ENCODE peak calls at places on chromosomes 6 and 20, in eight cellular contexts. One of them, this sample, is unnamed.

GRCh38 chr6:22682979-22683378 is 113.6 kb downstream of the HDGFL1 start:
- DNase-seq in sigmoid colon: no peak
- DNase-seq in A549: no peak
- DNase-seq in cardiac fibroblast: no peak
- DNase-seq in right cardiac atrium: no peak
- DNase-seq in astrocyte of the spinal cord: no peak
- DNase-seq in WERI-Rb-1: no peak
- DNase-seq in heart left ventricle: no peak
- DNase-seq in this sample: no peak

GRCh38 chr20:58911309-58911708 is 58.8 kb downstream of the GNAS start:
- DNase-seq in right cardiac atrium: no peak
- DNase-seq in heart left ventricle: no peak
- DNase-seq in sigmoid colon: no peak
- DNase-seq in A549: no peak
- DNase-seq in cardiac fibroblast: no peak
- DNase-seq in astrocyte of the spinal cord: no peak
- DNase-seq in WERI-Rb-1: no peak
- DNase-seq in this sample: no peak

GRCh38 chr6:122428781-122429180 is 29.3 kb downstream of the HSF2 start:
- DNase-seq in A549: no peak
- DNase-seq in right cardiac atrium: no peak
- DNase-seq in astrocyte of the spinal cord: no peak
- DNase-seq in cardiac fibroblast: no peak
- DNase-seq in sigmoid colon: no peak
- DNase-seq in heart left ventricle: no peak
- DNase-seq in WERI-Rb-1: no peak
- DNase-seq in this sample: no peak

GRCh38 chr6:28866342-28867077 is 57.3 kb downstream of the TRIM27 start:
- DNase-seq in heart left ventricle: peak
- DNase-seq in A549: no peak
- DNase-seq in astrocyte of the spinal cord: peak
- DNase-seq in WERI-Rb-1: peak
- DNase-seq in cardiac fibroblast: peak
- DNase-seq in right cardiac atrium: peak
- DNase-seq in sigmoid colon: peak
- DNase-seq in this sample: no peak

GRCh38 chr20:49964964-49965780 is 17.6 kb upstream of the SNAI1 start:
- DNase-seq in astrocyte of the spinal cord: peak
- DNase-seq in right cardiac atrium: peak
- DNase-seq in heart left ventricle: no peak
- DNase-seq in cardiac fibroblast: peak
- DNase-seq in A549: peak
- DNase-seq in sigmoid colon: peak
- DNase-seq in WERI-Rb-1: peak
- DNase-seq in this sample: no peak

GRCh38 chr6:85641916-85642773 is 541 bp downstream of the SYNCRIP start:
- DNase-seq in right cardiac atrium: peak
- DNase-seq in A549: no peak
- DNase-seq in cardiac fibroblast: peak
- DNase-seq in heart left ventricle: peak
- DNase-seq in WERI-Rb-1: peak
- DNase-seq in astrocyte of the spinal cord: peak
- DNase-seq in sigmoid colon: peak
- DNase-seq in this sample: no peak

GRCh38 chr6:45416700-45417099 is 39.0 kb upstream of the SUPT3H start:
- DNase-seq in heart left ventricle: no peak
- DNase-seq in WERI-Rb-1: no peak
- DNase-seq in right cardiac atrium: no peak
- DNase-seq in astrocyte of the spinal cord: no peak
- DNase-seq in A549: no peak
- DNase-seq in sigmoid colon: no peak
- DNase-seq in cardiac fibroblast: peak
- DNase-seq in this sample: peak

GRCh38 chr20:1761116-1761515 is 103.5 kb upstream of the SIRPG start:
- DNase-seq in sigmoid colon: no peak
- DNase-seq in right cardiac atrium: no peak
- DNase-seq in cardiac fibroblast: peak
- DNase-seq in A549: peak
- DNase-seq in WERI-Rb-1: no peak
- DNase-seq in heart left ventricle: no peak
- DNase-seq in astrocyte of the spinal cord: peak
- DNase-seq in this sample: peak

GRCh38 chr20:11080776-11081406 is 407.1 kb upstream of the JAG1 start:
- DNase-seq in cardiac fibroblast: peak
- DNase-seq in WERI-Rb-1: no peak
- DNase-seq in A549: no peak
- DNase-seq in right cardiac atrium: no peak
- DNase-seq in sigmoid colon: no peak
- DNase-seq in astrocyte of the spinal cord: no peak
- DNase-seq in heart left ventricle: no peak
- DNase-seq in this sample: no peak

GRCh38 chr20:51995551-51995951 is 193.2 kb upstream of the SALL4 start:
- DNase-seq in sigmoid colon: no peak
- DNase-seq in A549: no peak
- DNase-seq in cardiac fibroblast: no peak
- DNase-seq in WERI-Rb-1: no peak
- DNase-seq in right cardiac atrium: no peak
- DNase-seq in heart left ventricle: no peak
- DNase-seq in astrocyte of the spinal cord: peak
- DNase-seq in this sample: no peak

GRCh38 chr6:154232013-154232920 is 124.3 kb downstream of the IPCEF1 start:
- DNase-seq in heart left ventricle: no peak
- DNase-seq in A549: no peak
- DNase-seq in right cardiac atrium: no peak
- DNase-seq in WERI-Rb-1: no peak
- DNase-seq in astrocyte of the spinal cord: peak
- DNase-seq in sigmoid colon: no peak
- DNase-seq in cardiac fibroblast: no peak
- DNase-seq in this sample: no peak

GRCh38 chr6:45115696-45116095 is 212.4 kb upstream of the RUNX2 start:
- DNase-seq in heart left ventricle: no peak
- DNase-seq in cardiac fibroblast: peak
- DNase-seq in WERI-Rb-1: no peak
- DNase-seq in A549: no peak
- DNase-seq in right cardiac atrium: no peak
- DNase-seq in sigmoid colon: no peak
- DNase-seq in astrocyte of the spinal cord: peak
- DNase-seq in this sample: no peak

GRCh38 chr6:87945966-87946365 is 101.7 kb upstream of the SPACA1 start:
- DNase-seq in astrocyte of the spinal cord: no peak
- DNase-seq in right cardiac atrium: peak
- DNase-seq in heart left ventricle: no peak
- DNase-seq in cardiac fibroblast: peak
- DNase-seq in A549: no peak
- DNase-seq in sigmoid colon: no peak
- DNase-seq in WERI-Rb-1: no peak
- DNase-seq in this sample: no peak

GRCh38 chr6:121506761-121507754 is 71.6 kb downstream of the GJA1 start:
- DNase-seq in sigmoid colon: no peak
- DNase-seq in heart left ventricle: no peak
- DNase-seq in cardiac fibroblast: peak
- DNase-seq in astrocyte of the spinal cord: peak
- DNase-seq in right cardiac atrium: no peak
- DNase-seq in WERI-Rb-1: no peak
- DNase-seq in A549: no peak
- DNase-seq in this sample: no peak

GRCh38 chr20:54140927-54141566 is 32.7 kb downstream of the CYP24A1 start:
- DNase-seq in right cardiac atrium: no peak
- DNase-seq in astrocyte of the spinal cord: peak
- DNase-seq in A549: no peak
- DNase-seq in cardiac fibroblast: peak
- DNase-seq in WERI-Rb-1: no peak
- DNase-seq in sigmoid colon: no peak
- DNase-seq in heart left ventricle: no peak
- DNase-seq in this sample: no peak

GRCh38 chr20:57143173-57143572 is 123.3 kb downstream of the BMP7 start:
- DNase-seq in astrocyte of the spinal cord: no peak
- DNase-seq in cardiac fibroblast: no peak
- DNase-seq in A549: no peak
- DNase-seq in right cardiac atrium: no peak
- DNase-seq in sigmoid colon: no peak
- DNase-seq in WERI-Rb-1: no peak
- DNase-seq in heart left ventricle: no peak
- DNase-seq in this sample: no peak

GRCh38 chr20:13222319-13222716 is 1.2 kb downstream of the ISM1 start:
- DNase-seq in cardiac fibroblast: no peak
- DNase-seq in sigmoid colon: no peak
- DNase-seq in astrocyte of the spinal cord: no peak
- DNase-seq in A549: no peak
- DNase-seq in right cardiac atrium: no peak
- DNase-seq in WERI-Rb-1: no peak
- DNase-seq in heart left ventricle: no peak
- DNase-seq in this sample: no peak
- H3K4me3 ChIP-seq in cardiac fibroblast: no peak
- H3K4me3 ChIP-seq in sigmoid colon: peak
- H3K4me3 ChIP-seq in astrocyte of the spinal cord: no peak
- H3K4me3 ChIP-seq in A549: peak
- H3K4me3 ChIP-seq in right cardiac atrium: peak
- H3K4me3 ChIP-seq in WERI-Rb-1: no peak
- H3K4me3 ChIP-seq in heart left ventricle: peak
- H3K4me3 ChIP-seq in this sample: no peak

DNA sequence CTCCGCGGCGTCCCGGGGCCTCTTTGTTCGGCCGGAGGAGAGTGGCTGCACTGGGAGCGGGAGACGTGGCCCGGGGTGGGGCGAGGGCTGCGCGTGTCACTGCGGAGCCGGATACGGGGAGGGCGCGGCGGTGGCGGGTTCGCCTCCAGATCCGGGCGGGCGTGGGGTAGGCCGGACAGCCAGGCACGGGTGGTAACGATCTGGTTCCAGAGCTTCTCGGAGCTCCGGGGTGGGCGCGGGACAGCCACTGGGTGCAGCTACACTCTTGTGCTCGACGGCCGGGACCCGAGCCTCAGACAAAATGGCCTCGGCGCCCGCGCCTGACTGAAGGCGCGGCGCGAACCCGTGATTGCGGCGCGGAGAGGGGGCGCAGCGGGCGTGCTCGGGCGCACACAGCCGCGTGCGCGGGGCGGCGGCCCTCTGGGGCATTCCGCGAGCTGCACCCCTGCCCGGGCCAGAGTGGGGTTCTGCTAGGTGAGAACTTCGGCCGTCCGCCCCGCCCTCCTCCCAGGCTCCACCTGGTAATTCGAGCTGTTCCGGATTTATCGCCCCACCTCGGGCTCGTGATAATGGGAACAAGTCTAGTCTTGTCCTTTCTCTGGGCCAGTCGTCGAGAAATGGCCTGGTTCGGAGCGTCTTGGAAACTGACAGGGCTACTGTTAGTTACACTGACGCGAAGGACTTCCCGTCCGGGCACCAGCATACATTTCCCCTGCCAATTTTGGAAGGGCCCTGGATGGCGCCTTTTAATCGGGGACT is 1.0 kb downstream of the LOC128125822 start:
- DNase-seq in cardiac fibroblast: peak
- DNase-seq in WERI-Rb-1: peak
- DNase-seq in right cardiac atrium: peak
- DNase-seq in A549: no peak
- DNase-seq in astrocyte of the spinal cord: peak
- DNase-seq in heart left ventricle: peak
- DNase-seq in sigmoid colon: peak
- DNase-seq in this sample: no peak
- H3K4me3 ChIP-seq in cardiac fibroblast: peak
- H3K4me3 ChIP-seq in WERI-Rb-1: peak
- H3K4me3 ChIP-seq in right cardiac atrium: peak
- H3K4me3 ChIP-seq in A549: peak
- H3K4me3 ChIP-seq in astrocyte of the spinal cord: peak
- H3K4me3 ChIP-seq in heart left ventricle: peak
- H3K4me3 ChIP-seq in sigmoid colon: peak
- H3K4me3 ChIP-seq in this sample: peak

DNA sequence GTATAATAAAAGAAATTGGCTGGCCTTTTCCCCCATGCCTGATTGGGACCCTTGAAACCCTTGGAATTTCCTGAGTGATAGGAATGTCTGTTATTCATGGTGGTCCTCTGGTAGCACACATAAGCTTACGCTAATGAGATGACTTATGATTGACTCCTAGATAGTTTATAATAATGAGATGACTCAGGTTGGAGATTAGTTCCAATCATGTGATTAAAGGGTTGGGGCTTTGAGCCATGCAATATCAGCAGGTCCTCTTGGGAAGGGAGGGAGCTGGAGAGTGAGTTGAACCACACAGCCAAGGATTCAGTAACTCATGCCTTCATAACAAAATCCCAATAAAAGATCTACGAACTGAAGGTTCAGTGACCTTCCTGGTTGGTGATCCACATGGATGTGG is 407.5 kb upstream of the MANEA start:
- DNase-seq in right cardiac atrium: no peak
- DNase-seq in heart left ventricle: no peak
- DNase-seq in astrocyte of the spinal cord: no peak
- DNase-seq in A549: no peak
- DNase-seq in cardiac fibroblast: no peak
- DNase-seq in WERI-Rb-1: no peak
- DNase-seq in sigmoid colon: no peak
- DNase-seq in this sample: no peak
- H3K4me3 ChIP-seq in right cardiac atrium: no peak
- H3K4me3 ChIP-seq in heart left ventricle: no peak
- H3K4me3 ChIP-seq in astrocyte of the spinal cord: no peak
- H3K4me3 ChIP-seq in A549: no peak
- H3K4me3 ChIP-seq in cardiac fibroblast: no peak
- H3K4me3 ChIP-seq in WERI-Rb-1: no peak
- H3K4me3 ChIP-seq in sigmoid colon: no peak
- H3K4me3 ChIP-seq in this sample: no peak

GRCh38 chr6:132282696-132283095 is 118.6 kb downstream of the MOXD1 start:
- DNase-seq in WERI-Rb-1: no peak
- DNase-seq in right cardiac atrium: no peak
- DNase-seq in A549: no peak
- DNase-seq in heart left ventricle: no peak
- DNase-seq in sigmoid colon: no peak
- DNase-seq in cardiac fibroblast: no peak
- DNase-seq in astrocyte of the spinal cord: no peak
- DNase-seq in this sample: no peak

GRCh38 chr6:132285004-132285780 is 116.1 kb downstream of the MOXD1 start:
- DNase-seq in WERI-Rb-1: no peak
- DNase-seq in A549: no peak
- DNase-seq in heart left ventricle: no peak
- DNase-seq in sigmoid colon: no peak
- DNase-seq in cardiac fibroblast: no peak
- DNase-seq in astrocyte of the spinal cord: no peak
- DNase-seq in right cardiac atrium: no peak
- DNase-seq in this sample: no peak

GRCh38 chr6:132275253-132275970 is 125.9 kb downstream of the MOXD1 start:
- DNase-seq in sigmoid colon: no peak
- DNase-seq in A549: no peak
- DNase-seq in cardiac fibroblast: no peak
- DNase-seq in WERI-Rb-1: no peak
- DNase-seq in heart left ventricle: no peak
- DNase-seq in right cardiac atrium: no peak
- DNase-seq in astrocyte of the spinal cord: no peak
- DNase-seq in this sample: no peak

DNA sequence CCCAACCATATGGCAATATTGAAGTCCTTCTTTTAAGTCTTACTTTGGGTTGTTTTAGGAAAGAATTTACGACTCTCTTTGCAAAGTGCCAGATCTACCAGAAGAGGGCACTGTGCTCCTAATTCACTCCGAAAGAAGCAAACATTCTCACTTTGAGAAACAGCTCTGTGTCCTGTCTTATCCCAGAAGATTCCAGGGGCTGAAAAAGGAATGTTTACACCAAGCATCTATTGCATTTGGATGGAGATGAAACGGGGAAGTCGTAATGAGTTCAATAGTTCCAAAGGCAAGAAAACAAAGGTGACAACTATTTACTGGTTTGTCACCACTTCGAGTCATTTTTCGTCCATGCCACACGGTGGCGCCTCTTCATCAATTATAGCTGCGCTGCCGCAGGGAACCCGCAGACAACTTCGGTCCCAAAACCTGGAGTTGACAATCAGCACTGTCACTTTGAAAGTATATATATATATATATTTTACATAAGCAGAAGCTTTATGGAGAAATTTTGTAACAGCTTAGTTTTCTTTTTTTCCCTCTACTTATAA is 121.6 kb downstream of the MOXD1 start:
- DNase-seq in sigmoid colon: peak
- DNase-seq in A549: peak
- DNase-seq in astrocyte of the spinal cord: peak
- DNase-seq in heart left ventricle: peak
- DNase-seq in cardiac fibroblast: peak
- DNase-seq in WERI-Rb-1: peak
- DNase-seq in right cardiac atrium: peak
- DNase-seq in this sample: no peak
- H3K4me3 ChIP-seq in sigmoid colon: peak
- H3K4me3 ChIP-seq in A549: peak
- H3K4me3 ChIP-seq in astrocyte of the spinal cord: peak
- H3K4me3 ChIP-seq in heart left ventricle: no peak
- H3K4me3 ChIP-seq in cardiac fibroblast: peak
- H3K4me3 ChIP-seq in WERI-Rb-1: peak
- H3K4me3 ChIP-seq in right cardiac atrium: peak
- H3K4me3 ChIP-seq in this sample: peak

This sample was measured in skeletal muscle cell.